ENCODE peak calls at places on chromosome 18, in five cellular contexts. U is fibroblast of lung, Q is cardiac muscle cell, L is Peyer's patch, B is right atrium auricular region. J is an unnamed sample.
A peak's percentile ranks its signal among the peaks of the same experiment; 100 is the strongest.

GRCh38 chr18:55906533-55906932 is 318.5 kb upstream of the TCF4 start:
- DNase-seq in B (no peak), Q (no peak), L (no peak), U (no peak), J (no peak)

GRCh38 chr18:38422216-38422615 is 856.6 kb upstream of the CELF4 start:
- DNase-seq in B (no peak), L (no peak), U (no peak), Q (no peak), J (no peak)

GRCh38 chr18:50796495-50796894 is 23.3 kb downstream of the MRO start:
- DNase-seq in L (no peak), B (no peak), Q (no peak), U (no peak), J (peak; percentile 47)

GRCh38 chr18:41131050-41131449 is 824.0 kb upstream of the PIK3C3 start:
- DNase-seq in B (no peak), U (no peak), L (no peak), Q (no peak), J (no peak)

GRCh38 chr18:56727399-56727798 is 76.2 kb downstream of the WDR7 start:
- DNase-seq in Q (no peak), L (no peak), U (no peak), B (no peak), J (no peak)

GRCh38 chr18:63346031-63346430 is 21.0 kb downstream of the KDSR start:
- DNase-seq in L (no peak), U (peak; percentile 6), Q (no peak), B (no peak), J (no peak)

GRCh38 chr18:48521723-48522122 is 17.1 kb upstream of the CTIF start:
- DNase-seq in U (no peak), B (no peak), L (no peak), Q (no peak), J (no peak)

GRCh38 chr18:48050176-48050575 is 119.7 kb upstream of the SMAD2 start:
- DNase-seq in Q (no peak), B (no peak), L (no peak), U (no peak), J (peak; percentile 70)

GRCh38 chr18:13577091-13577697 is 149.2 kb downstream of the FAM210A start:
- DNase-seq in B (peak; percentile 70), U (peak; percentile 65), Q (no peak), L (no peak), J (no peak)

GRCh38 chr18:13542520-13542847 is 183.9 kb downstream of the FAM210A start:
- DNase-seq in L (no peak), U (no peak), Q (no peak), B (no peak), J (no peak)

GRCh38 chr18:25136416-25137132 is 215.4 kb downstream of the ZNF521 start:
- DNase-seq in Q (no peak), U (peak; percentile 10), L (no peak), B (no peak), J (no peak)

GRCh38 chr18:48728204-48728833 is 189.5 kb downstream of the CTIF start:
- DNase-seq in U (peak; percentile 100), L (no peak), B (no peak), Q (no peak), J (no peak)

GRCh38 chr18:27017901-27018500 is 152.5 kb upstream of the AQP4 start:
- DNase-seq in B (no peak), Q (peak; percentile 31), L (no peak), U (no peak), J (no peak)

GRCh38 chr18:3217930-3218647 is 1.7 kb downstream of the MYOM1 start:
- DNase-seq in U (no peak), Q (peak; percentile 80), L (no peak), B (no peak), J (peak; percentile 79)

GRCh38 chr18:54506516-54507261 is 84.4 kb upstream of the DYNAP start:
- DNase-seq in L (no peak), U (no peak), B (no peak), Q (no peak), J (peak; percentile 21)

GRCh38 chr18:4004176-4004829 is 450.8 kb downstream of the DLGAP1 start:
- DNase-seq in L (no peak), B (no peak), Q (no peak), U (peak; percentile 58), J (no peak)

GRCh38 chr18:45169610-45170009 is 445.7 kb upstream of the SLC14A2 start:
- DNase-seq in U (peak; percentile 92), Q (no peak), B (peak; percentile 76), L (no peak), J (no peak)

GRCh38 chr18:50594012-50594411 is 34.1 kb downstream of the MAPK4 start:
- DNase-seq in U (no peak), B (no peak), L (no peak), Q (no peak), J (no peak)

GRCh38 chr18:27143580-27144287 is 41.4 kb downstream of the CHST9 start:
- DNase-seq in L (no peak), U (no peak), B (no peak), Q (no peak), J (no peak)

GRCh38 chr18:36662000-36662399 is 166.8 kb downstream of the TPGS2 start:
- DNase-seq in Q (no peak), B (no peak), U (no peak), L (no peak), J (no peak)

GRCh38 chr18:64410685-64411084 is 261.8 kb upstream of the LINC00305 start:
- DNase-seq in Q (no peak), B (no peak), L (no peak), U (no peak), J (no peak)

GRCh38 chr18:40366521-40366920 is 1588.5 kb upstream of the PIK3C3 start:
- DNase-seq in U (no peak), L (no peak), B (no peak), Q (no peak), J (no peak)

GRCh38 chr18:68728301-68728700 is 13.4 kb upstream of the TMX3 start:
- DNase-seq in Q (no peak), L (no peak), U (no peak), B (no peak), J (no peak)

GRCh38 chr18:36130039-36130831 is 536 bp downstream of the ELP2 start:
- DNase-seq in L (no peak), B (no peak), Q (no peak), U (no peak), J (no peak)

GRCh38 chr18:31636387-31636786 is 44.7 kb downstream of the TTR start:
- DNase-seq in B (no peak), U (no peak), Q (no peak), L (no peak), J (no peak)

GRCh38 chr18:69992776-69993175 is 45.1 kb upstream of the CD226 start:
- DNase-seq in B (no peak), U (peak; percentile 48), Q (no peak), L (no peak), J (no peak)

GRCh38 chr18:70490008-70490933 is 201.4 kb downstream of the SOCS6 start:
- DNase-seq in U (peak; percentile 29), B (no peak), L (no peak), Q (peak; percentile 75), J (no peak)

GRCh38 chr18:79912994-79913831 is 38.2 kb downstream of the SLC66A2 start:
- DNase-seq in Q (no peak), L (no peak), B (peak; percentile 52), U (no peak), J (no peak)

GRCh38 chr18:21051615-21052014 is 60.0 kb downstream of the ROCK1 start:
- DNase-seq in Q (no peak), L (no peak), U (peak; percentile 16), B (no peak), J (no peak)

GRCh38 chr18:6921571-6921970 is 192.1 kb downstream of the ARHGAP28 start:
- DNase-seq in Q (no peak), B (no peak), U (no peak), L (no peak), J (no peak)

GRCh38 chr18:6929370-6930102 is 188.1 kb downstream of the LAMA1 start:
- DNase-seq in U (no peak), Q (no peak), L (peak; percentile 61), B (no peak), J (peak; percentile 77)

GRCh38 chr18:6928359-6928758 is 189.2 kb downstream of the LAMA1 start:
- DNase-seq in Q (no peak), L (no peak), B (no peak), U (no peak), J (no peak)

GRCh38 chr18:6923220-6923619 is 193.7 kb downstream of the ARHGAP28 start:
- DNase-seq in L (no peak), U (no peak), Q (no peak), B (no peak), J (no peak)

DNA sequence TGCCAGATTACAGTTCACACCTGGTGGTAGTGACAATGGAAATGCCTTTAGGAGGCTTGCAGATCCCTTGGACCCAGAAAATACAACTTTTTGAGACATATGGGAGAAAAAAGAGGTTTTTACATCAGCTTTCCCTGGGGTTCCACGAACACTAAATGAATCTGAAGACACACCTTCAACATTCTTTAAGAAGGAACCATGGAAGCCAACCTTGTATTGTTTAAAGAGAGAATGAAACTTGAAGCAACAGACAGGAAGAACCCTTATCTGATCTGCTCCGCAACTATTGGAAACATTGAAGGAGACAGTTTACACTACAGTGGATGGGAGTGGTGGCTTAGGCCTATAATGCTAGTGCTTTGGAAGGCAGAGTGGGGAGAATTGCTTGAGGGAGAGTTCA is 190.5 kb downstream of the LAMA1 start:
- DNase-seq in Q (no peak), L (no peak), B (no peak), U (no peak), J (no peak)
- H3K9me3 ChIP-seq in Q (no peaks in the 10 kb centered on the region), L (no peaks in the 10 kb centered on the region), B (no peaks in the 10 kb centered on the region), U (no peaks in the 10 kb centered on the region), J (no peaks in the 10 kb centered on the region)

GRCh38 chr18:60563082-60563481 is 190.5 kb upstream of the MC4R start:
- DNase-seq in B (no peak), L (no peak), U (no peak), Q (no peak), J (no peak)
- TF ChIP-seq CTCF in B (no peak), L (no peak), U (no peak), Q (no peak), J (no peak)

GRCh38 chr18:78129260-78129659 is 850.4 kb upstream of the SALL3 start:
- DNase-seq in Q (no peak), L (no peak), U (no peak), B (no peak), J (no peak)

GRCh38 chr18:78128004-78128403 is 851.6 kb upstream of the SALL3 start:
- DNase-seq in B (no peak), Q (no peak), L (no peak), U (no peak), J (no peak)

GRCh38 chr18:78126106-78126505 is 853.5 kb upstream of the SALL3 start:
- DNase-seq in B (no peak), U (no peak), L (no peak), Q (no peak), J (no peak)

GRCh38 chr18:78125497-78125896 is 854.1 kb upstream of the SALL3 start:
- DNase-seq in L (no peak), U (no peak), B (no peak), Q (no peak), J (no peak)

DNA sequence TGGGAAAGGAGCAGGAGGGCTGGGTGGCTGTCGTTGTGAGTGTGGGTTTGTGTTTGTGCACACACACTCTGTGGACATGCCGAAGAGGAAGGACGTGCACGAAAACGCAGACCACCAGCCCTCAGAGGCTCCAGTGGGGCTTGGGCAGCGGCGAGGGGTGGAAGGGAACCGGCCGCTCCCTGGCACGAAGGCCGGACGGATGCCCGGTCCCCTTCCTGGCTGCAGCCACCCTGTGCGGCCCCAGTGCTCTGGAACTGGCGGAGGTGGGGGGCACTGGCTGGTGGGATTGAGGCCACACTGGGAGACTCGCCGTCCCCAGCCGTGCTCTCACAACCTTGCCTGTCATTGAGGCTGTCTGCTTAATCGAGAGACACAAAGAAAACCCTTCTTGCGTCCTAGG is 852.6 kb upstream of the SALL3 start:
- DNase-seq in Q (no peak), L (no peak), B (no peak), U (no peak), J (no peak)
- H3K9me3 ChIP-seq in Q (no peaks in the 10 kb centered on the region), L (peaks cover 11% of the 10 kb centered on the region), B (no peaks in the 10 kb centered on the region), U (peaks cover 7% of the 10 kb centered on the region), J (peaks cover 20% of the 10 kb centered on the region)

GRCh38 chr18:12507007-12507406 is 99.3 kb downstream of the PRELID3A start:
- DNase-seq in U (no peak), L (no peak), Q (no peak), B (no peak), J (no peak)
- TF ChIP-seq CTCF in U (no peak), L (no peak), Q (no peak), B (no peak), J (no peak)